ENCODE peak calls at places on chromosomes 13 and 19, in nine cellular contexts. K is Calu3, B is uterus, C is heart right ventricle, P is fibroblast of mammary gland, T is left lung, F is BE2C, U is testis, E is AG04450. Z is an unnamed sample.
A peak's percentile ranks its signal among the peaks of the same experiment; 100 is the strongest.

GRCh38 chr19:9456018-9456689 is 20.8 kb upstream of the ZNF266 start:
- DNase-seq in U (no peak), C (no peak), B (no peak), F (no peak), P (no peak), E (no peak), K (no peak), T (no peak), Z (no peak)

GRCh38 chr19:17266589-17266974 is 661 bp upstream of the BABAM1 start:
- DNase-seq in B (no peak), K (no peak), F (no peak), U (no peak), T (no peak), P (no peak), E (no peak), C (no peak), Z (no peak)

GRCh38 chr19:46713781-46714522 is 3.0 kb downstream of the PRKD2 start:
- DNase-seq in T (peak; percentile 92), F (peak; percentile 79), C (peak; percentile 97), E (no peak), B (peak; percentile 89), K (peak; percentile 98), P (peak; percentile 70), U (peak; percentile 92), Z (peak; percentile 58)

GRCh38 chr13:32432856-32433255 is 4.9 kb upstream of the N4BP2L1 start:
- DNase-seq in C (no peak), F (no peak), B (no peak), K (no peak), U (no peak), P (no peak), E (no peak), T (no peak), Z (no peak)

GRCh38 chr19:41796362-41796761 is at the start of gene CEACAM3:
- DNase-seq in P (no peak), T (no peak), F (no peak), U (no peak), E (no peak), B (no peak), K (no peak), C (no peak), Z (no peak)

GRCh38 chr19:35143231-35143715 is at the start of gene FXYD7:
- DNase-seq in C (no peak), K (no peak), U (no peak), B (no peak), E (no peak), P (no peak), F (peak; percentile 50), T (no peak), Z (no peak)

GRCh38 chr13:108911807-108912206 is 282.4 kb downstream of the MYO16 start:
- DNase-seq in U (no peak), C (no peak), E (no peak), P (no peak), B (no peak), T (no peak), K (peak; percentile 28), F (no peak), Z (no peak)

GRCh38 chr13:96130818-96131217 is 40.9 kb downstream of the HS6ST3 start:
- DNase-seq in K (no peak), U (no peak), E (no peak), C (no peak), P (no peak), F (no peak), B (no peak), T (no peak), Z (no peak)

GRCh38 chr19:16293133-16294085 is 31.2 kb upstream of the KLF2 start:
- DNase-seq in E (peak; percentile 96), P (peak; percentile 96), C (peak; percentile 88), U (peak; percentile 92), B (peak; percentile 93), F (no peak), K (peak; percentile 12), T (no peak), Z (no peak)

GRCh38 chr19:10086032-10086903 is at the start of gene SHFL:
- DNase-seq in U (peak; percentile 64), B (peak; percentile 82), P (peak; percentile 36), C (peak; percentile 74), E (no peak), T (peak; percentile 96), F (no peak), K (peak; percentile 73), Z (peak; percentile 87)

GRCh38 chr13:111219306-111219705 is 101.1 kb upstream of the TEX29 start:
- DNase-seq in B (no peak), P (peak; percentile 74), U (no peak), C (peak; percentile 49), F (no peak), T (no peak), E (peak; percentile 74), K (no peak), Z (no peak)

GRCh38 chr19:9671654-9672053 is 3.2 kb downstream of the ZNF562 start:
- DNase-seq in U (no peak), K (no peak), B (no peak), C (no peak), T (no peak), E (no peak), F (no peak), P (peak; percentile 3), Z (no peak)

GRCh38 chr13:46389457-46389856 is 2.4 kb upstream of the RUBCNL start:
- DNase-seq in P (no peak), B (no peak), K (no peak), C (no peak), E (no peak), T (no peak), F (no peak), U (no peak), Z (no peak)

GRCh38 chr13:35956074-35956473 is 175.1 kb downstream of the DCLK1 start:
- DNase-seq in E (no peak), K (no peak), B (no peak), C (no peak), U (no peak), P (no peak), T (no peak), F (no peak), Z (no peak)

GRCh38 chr19:5090780-5091575 is 122.1 kb downstream of the KDM4B start:
- DNase-seq in K (no peak), C (peak; percentile 49), T (no peak), U (peak; percentile 74), E (no peak), B (peak; percentile 57), F (peak; percentile 94), P (peak; percentile 36), Z (no peak)

GRCh38 chr19:18357041-18357440 is 16.6 kb downstream of the PGPEP1 start:
- DNase-seq in C (no peak), B (no peak), U (no peak), T (no peak), F (no peak), P (no peak), E (no peak), K (no peak), Z (no peak)

GRCh38 chr19:49393871-49394270 is 5.8 kb downstream of the KASH5 start:
- DNase-seq in T (no peak), F (no peak), U (no peak), E (no peak), K (no peak), C (no peak), P (no peak), B (no peak), Z (no peak)

GRCh38 chr13:113565526-113566226 is 18.9 kb upstream of the TFDP1 start:
- DNase-seq in E (no peak), C (no peak), F (no peak), T (peak; percentile 53), U (peak; percentile 8), B (no peak), K (no peak), P (no peak), Z (no peak)

GRCh38 chr13:50892162-50892944 is 17.2 kb upstream of the RNASEH2B start:
- DNase-seq in F (no peak), K (no peak), T (no peak), C (no peak), E (no peak), U (no peak), P (no peak), B (no peak), Z (no peak)

GRCh38 chr19:17097593-17098126 is 22.1 kb downstream of the MYO9B start:
- DNase-seq in K (peak; percentile 4), F (no peak), E (no peak), B (peak; percentile 47), T (no peak), C (no peak), P (peak; percentile 71), U (peak; percentile 49), Z (no peak)

GRCh38 chr13:74683411-74683810 is 549.2 kb upstream of the KLF12 start:
- DNase-seq in U (no peak), T (no peak), E (no peak), K (no peak), B (no peak), F (no peak), P (peak; percentile 9), C (no peak), Z (no peak)
- TF ChIP-seq CTCF in U (no peak), T (no peak), E (peak; percentile 17), K (no peak), B (no peak), F (no peak), P (peak; percentile 22), C (no peak), Z (no peak)

DNA sequence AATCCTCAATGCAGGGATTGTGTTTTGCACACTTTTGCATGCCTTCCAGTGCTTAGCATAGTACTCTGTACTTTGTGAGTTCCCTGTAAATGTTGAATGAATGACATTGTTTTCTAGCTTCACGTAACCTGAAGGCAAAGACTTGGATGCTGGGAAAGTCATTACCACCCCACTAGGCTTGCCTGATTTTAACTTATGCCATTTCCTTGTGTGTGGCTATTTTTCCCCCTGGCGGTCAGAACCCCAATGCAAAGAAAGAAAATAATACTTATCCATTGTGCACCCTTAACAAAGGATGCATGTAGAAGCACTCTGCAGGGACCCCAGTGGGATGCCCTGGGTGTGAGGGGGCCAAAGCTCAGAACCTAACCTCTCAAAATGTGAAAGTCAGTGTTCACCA is 1.2 kb upstream of the ENOX1 start:
- DNase-seq in P (peak; percentile 75), T (no peak), C (no peak), B (no peak), F (peak; percentile 67), E (no peak), K (peak; percentile 52), U (peak; percentile 47), Z (no peak)
- TF ChIP-seq CTCF in P (peak; percentile 69), T (no peak), C (peak; percentile 19), B (peak; percentile 44), F (peak; percentile 83), E (peak; percentile 23), K (peak; percentile 17), U (peak; percentile 33), Z (no peak)

GRCh38 chr19:58554494-58555368 is at the start of gene CHMP2A:
- DNase-seq in B (peak; percentile 99), F (peak; percentile 99), U (peak; percentile 98), C (peak; percentile 99), K (peak; percentile 99), T (peak; percentile 99), E (peak; percentile 90), P (peak; percentile 94), Z (peak; percentile 98)
- TF ChIP-seq CTCF in B (no peak), F (no peak), U (no peak), C (no peak), K (no peak), T (no peak), E (no peak), P (no peak), Z (no peak)

DNA sequence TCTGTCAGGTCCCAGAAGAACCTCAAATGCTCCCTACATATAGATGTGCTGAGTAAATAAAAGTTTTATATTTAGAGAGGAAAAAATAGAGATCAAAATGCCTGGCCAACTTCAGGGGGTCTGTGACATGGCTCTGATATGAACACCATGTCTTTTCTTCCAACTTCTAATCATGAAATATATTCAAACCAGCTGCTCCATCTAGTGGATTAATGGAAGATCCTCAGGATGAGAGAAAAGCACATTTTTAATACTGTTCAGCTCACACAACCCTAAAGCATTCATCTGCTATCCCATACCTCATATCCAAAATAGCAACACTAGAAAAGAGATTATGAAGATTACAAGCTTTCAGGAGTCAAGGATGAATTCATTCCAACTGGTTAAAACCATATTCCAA is 56.0 kb upstream of the DOCK9 start:
- DNase-seq in U (no peak), K (no peak), B (no peak), E (no peak), C (no peak), P (peak; percentile 49), F (no peak), T (no peak), Z (no peak)
- TF ChIP-seq CTCF in U (peak; percentile 31), K (no peak), B (peak; percentile 18), E (peak; percentile 56), C (peak; percentile 72), P (peak; percentile 57), F (peak; percentile 46), T (peak; percentile 46), Z (no peak)

Z was measured in natural killer cell.